ENCODE peak calls at places on chromosomes 6 and 20, in ten cellular contexts. R is HuH-7; T is stimulated activated naive B cell treated with anti-CD40 and anti-IgM and Interleukin-4, amounts not matched to agents 10 μg/mL and 1 μg/mL and 100 μg/mL, for 72 hours; Q is kidney glomerular epithelial cell; D is activated T-cell treated with anti-CD3 and anti-CD28 coated beads, Interleukin-2, amount 50 U/mL, for 72 hours; E is nephron progenitor cell; N is right lobe of liver; L is SW480; H is fibroblast of lung; Z is endothelial cell. G is an unnamed sample.

GRCh38 chr20:1291191-1291741 is 25.2 kb downstream of the SNPH start:
- DNase-seq in E (no peak), L (no peak), H (peak; percentile 26), N (no peak), R (no peak), Q (no peak), Z (no peak), T (no peak), D (no peak), G (no peak)

GRCh38 chr6:163416640-163417253 is 2.2 kb downstream of the QKI start:
- DNase-seq in H (peak; percentile 91), L (peak; percentile 63), N (peak; percentile 64), E (peak; percentile 47), Z (peak; percentile 53), Q (peak; percentile 91), T (no peak), R (peak; percentile 58), D (peak; percentile 33), G (no peak)

GRCh38 chr6:84263557-84263956 is 36.1 kb upstream of the CEP162 start:
- DNase-seq in E (no peak), T (no peak), D (no peak), H (no peak), R (no peak), N (no peak), L (no peak), Q (no peak), Z (no peak), G (no peak)

GRCh38 chr6:16402501-16402900 is 164.1 kb downstream of the GMPR start:
- DNase-seq in N (no peak), T (no peak), R (no peak), H (no peak), Q (no peak), Z (no peak), L (no peak), E (no peak), D (no peak), G (peak; percentile 48)

GRCh38 chr6:94362061-94362864 is 942.9 kb upstream of the EPHA7 start:
- DNase-seq in T (no peak), H (no peak), L (no peak), E (no peak), Z (no peak), Q (no peak), N (no peak), R (no peak), D (no peak), G (no peak)

GRCh38 chr6:97497713-97498331 is 214.8 kb upstream of the MMS22L start:
- DNase-seq in H (peak; percentile 74), T (peak; percentile 19), Z (peak; percentile 70), D (peak; percentile 58), R (peak; percentile 10), N (peak; percentile 68), L (peak; percentile 59), Q (peak; percentile 66), E (peak; percentile 69), G (peak; percentile 18)

GRCh38 chr20:38453941-38454340 is 18.7 kb upstream of the RALGAPB start:
- DNase-seq in R (no peak), H (no peak), E (no peak), T (no peak), D (no peak), L (no peak), N (no peak), Q (peak; percentile 60), Z (no peak), G (no peak)

GRCh38 chr6:3913077-3913957 is 64.1 kb downstream of the FAM50B start:
- DNase-seq in Z (no peak), E (no peak), Q (peak; percentile 98), N (peak; percentile 77), D (no peak), R (peak; percentile 45), H (peak; percentile 97), T (no peak), L (peak; percentile 69), G (peak; percentile 96)

GRCh38 chr6:3471711-3472110 is 14.9 kb upstream of the SLC22A23 start:
- DNase-seq in Z (no peak), T (no peak), R (no peak), H (no peak), E (no peak), L (no peak), N (no peak), Q (no peak), D (no peak), G (no peak)

GRCh38 chr20:23164176-23164601 is 78.1 kb upstream of the CD93 start:
- DNase-seq in E (no peak), T (no peak), L (no peak), R (peak; percentile 44), Z (peak; percentile 4), H (no peak), Q (no peak), N (no peak), D (no peak), G (no peak)

G was measured in GM04503.